ENCODE peak calls at places on chromosomes 5 and 9, in five cellular contexts. K is GDM1, S is adipocyte, V is heart left ventricle, F is brain microvascular endothelial cell. G is an unnamed sample.
A peak's percentile ranks its signal among the peaks of the same experiment; 100 is the strongest.

GRCh38 chr5:76402251-76402879 is 720 bp upstream of the IQGAP2 start:
- DNase-seq in F (no peak), K (peak; percentile 93), V (peak; percentile 41), S (no peak), G (no peak)

GRCh38 chr5:62306494-62307363 is 723 bp downstream of the KIF2A start:
- DNase-seq in K (peak; percentile 19), V (peak; percentile 47), F (peak; percentile 14), S (peak; percentile 80), G (peak; percentile 50)

GRCh38 chr9:123475407-123475806 is 119.4 kb downstream of the CRB2 start:
- DNase-seq in V (no peak), F (no peak), K (no peak), S (no peak), G (no peak)

GRCh38 chr5:10912435-10912834 is 151.4 kb upstream of the DAP start:
- DNase-seq in V (no peak), K (no peak), S (no peak), F (no peak), G (no peak)

GRCh38 chr5:127589309-127590036 is 59.4 kb upstream of the CTXN3 start:
- DNase-seq in F (no peak), K (no peak), S (no peak), V (no peak), G (no peak)

GRCh38 chr9:136981588-136982231 is 1.1 kb upstream of the LCNL1 start:
- DNase-seq in F (no peak), V (peak; percentile 85), S (no peak), K (no peak), G (peak; percentile 61)

GRCh38 chr5:95892784-95893354 is 68.8 kb downstream of the ELL2 start:
- DNase-seq in V (no peak), K (no peak), S (peak; percentile 45), F (peak; percentile 53), G (peak; percentile 26)

GRCh38 chr9:126704157-126704941 is 90.6 kb downstream of the LMX1B start:
- DNase-seq in F (peak; percentile 63), K (no peak), S (peak; percentile 59), V (peak; percentile 39), G (peak; percentile 80)

GRCh38 chr5:157361865-157362465 is 96.0 kb downstream of the CYFIP2 start:
- DNase-seq in V (no peak), K (peak; percentile 69), S (no peak), F (peak; percentile 43), G (no peak)

GRCh38 chr9:35790025-35790384 is 1.4 kb upstream of the NPR2 start:
- DNase-seq in V (no peak), F (no peak), K (no peak), S (no peak), G (no peak)

GRCh38 chr5:14105717-14106435 is 37.3 kb upstream of the TRIO start:
- DNase-seq in K (no peak), S (peak; percentile 81), V (no peak), F (peak; percentile 89), G (peak; percentile 64)

GRCh38 chr9:116115731-116116353 is 37.7 kb upstream of the PAPPA start:
- DNase-seq in K (no peak), V (no peak), F (peak; percentile 37), S (peak; percentile 73), G (peak; percentile 2)

GRCh38 chr5:175728885-175729828 is 71.3 kb downstream of the HRH2 start:
- DNase-seq in F (peak; percentile 4), K (no peak), S (no peak), V (no peak), G (peak; percentile 15)

GRCh38 chr9:73615557-73615956 is 463.9 kb downstream of the ANXA1 start:
- DNase-seq in K (no peak), V (no peak), F (no peak), S (no peak), G (no peak)

GRCh38 chr5:137641148-137641547 is 94.7 kb downstream of the KLHL3 start:
- DNase-seq in F (peak; percentile 10), S (no peak), K (no peak), V (peak; percentile 45), G (no peak)

GRCh38 chr9:91248707-91249106 is 113.0 kb downstream of the AUH start:
- DNase-seq in F (peak; percentile 43), S (no peak), V (peak; percentile 41), K (no peak), G (no peak)

GRCh38 chr5:32383065-32383464 is 61.5 kb downstream of the ZFR start:
- DNase-seq in F (no peak), V (no peak), S (no peak), K (no peak), G (no peak)

GRCh38 chr5:172733179-172733973 is 37.6 kb downstream of the DUSP1 start:
- DNase-seq in V (peak; percentile 89), S (peak; percentile 97), K (no peak), F (peak; percentile 89), G (peak; percentile 64)

GRCh38 chr5:61200582-61201155 is 38.4 kb upstream of the SMIM15 start:
- DNase-seq in V (no peak), S (no peak), F (peak; percentile 66), K (no peak), G (no peak)

GRCh38 chr9:115018547-115019435 is 88.4 kb upstream of the TNFSF8 start:
- DNase-seq in S (peak; percentile 90), K (no peak), F (peak; percentile 96), V (no peak), G (peak; percentile 72)

GRCh38 chr5:181241393-181241975 is 2.2 kb downstream of the RACK1 start:
- DNase-seq in K (no peak), V (no peak), F (peak; percentile 84), S (peak; percentile 69), G (peak; percentile 76)

GRCh38 chr9:25936031-25936430 is 257.8 kb upstream of the TUSC1 start:
- DNase-seq in V (no peak), K (no peak), F (no peak), S (peak; percentile 52), G (no peak)

GRCh38 chr5:130032807-130033206 is 128.5 kb downstream of the CHSY3 start:
- DNase-seq in F (no peak), K (no peak), V (peak; percentile 28), S (no peak), G (no peak)

GRCh38 chr5:13477118-13477737 is 467.3 kb downstream of the DNAH5 start:
- DNase-seq in K (no peak), S (no peak), F (peak; percentile 86), V (no peak), G (no peak)

GRCh38 chr9:97985058-97985861 is 2.1 kb downstream of the ANP32B start:
- DNase-seq in K (no peak), S (peak; percentile 51), F (no peak), V (no peak), G (no peak)

GRCh38 chr5:11385251-11385900 is 518.9 kb downstream of the CTNND2 start:
- DNase-seq in K (no peak), F (no peak), V (no peak), S (no peak), G (no peak)

GRCh38 chr9:89891221-89892052 is 286.6 kb downstream of the GADD45G start:
- DNase-seq in F (no peak), K (no peak), S (peak; percentile 9), V (peak; percentile 62), G (no peak)

GRCh38 chr5:128949847-128950546 is 15.3 kb upstream of the SLC27A6 start:
- DNase-seq in F (no peak), V (no peak), K (no peak), S (no peak), G (no peak)

GRCh38 chr5:139657363-139658321 is 9.5 kb downstream of the CXXC5 start:
- DNase-seq in S (peak; percentile 52), F (no peak), V (peak; percentile 45), K (peak; percentile 84), G (peak; percentile 74)

GRCh38 chr5:175025046-175025445 is 300.7 kb downstream of the MSX2 start:
- DNase-seq in S (no peak), F (no peak), V (no peak), K (no peak), G (no peak)

GRCh38 chr5:97412959-97413358 is 229.9 kb upstream of the RIOK2 start:
- DNase-seq in V (no peak), S (no peak), F (no peak), K (no peak), G (no peak)

GRCh38 chr9:36831381-36832231 is 202.5 kb downstream of the PAX5 start:
- DNase-seq in V (no peak), K (no peak), S (no peak), F (no peak), G (no peak)

G was measured in hepatic stellate cell.